ENCODE peak calls at places on chromosomes 2 and 18, in nine cellular contexts. One of them, this sample, is unnamed.

GRCh38 chr2:24883946-24884345 is 36.1 kb downstream of the ADCY3 start:
- DNase-seq in caudate nucleus: no peak
- DNase-seq in T-helper 2 cell: no peak
- DNase-seq in NCI-H510A treated with DMSO at 0.1 percent for 48 hours: no peak
- DNase-seq in COR-L47: no peak
- DNase-seq in iris pigment epithelial cell: peak; percentile 38
- DNase-seq in activated CD4-positive, alpha-beta T cell treated with anti-CD3 and anti-CD28 coated beads, Interleukin-2, amount 50 U/mL, for 48 hours: no peak
- DNase-seq in NCI-H2081: no peak
- DNase-seq in activated effector memory CD4-positive, alpha-beta T cell treated with anti-CD3 and anti-CD28 coated beads, Interleukin-2, amount 50 U/mL, for 16 hours: no peak
- DNase-seq in this sample: no peak

GRCh38 chr2:226123307-226123706 is 676.3 kb downstream of the IRS1 start:
- DNase-seq in caudate nucleus: no peak
- DNase-seq in T-helper 2 cell: no peak
- DNase-seq in NCI-H510A treated with DMSO at 0.1 percent for 48 hours: no peak
- DNase-seq in COR-L47: no peak
- DNase-seq in iris pigment epithelial cell: no peak
- DNase-seq in activated CD4-positive, alpha-beta T cell treated with anti-CD3 and anti-CD28 coated beads, Interleukin-2, amount 50 U/mL, for 48 hours: no peak
- DNase-seq in NCI-H2081: no peak
- DNase-seq in activated effector memory CD4-positive, alpha-beta T cell treated with anti-CD3 and anti-CD28 coated beads, Interleukin-2, amount 50 U/mL, for 16 hours: no peak
- DNase-seq in this sample: peak; percentile 27

GRCh38 chr2:10254373-10255188 is 48.1 kb upstream of the HPCAL1 start:
- DNase-seq in caudate nucleus: no peak
- DNase-seq in T-helper 2 cell: peak; percentile 2
- DNase-seq in NCI-H510A treated with DMSO at 0.1 percent for 48 hours: peak; percentile 20
- DNase-seq in COR-L47: no peak
- DNase-seq in iris pigment epithelial cell: peak; percentile 15
- DNase-seq in activated CD4-positive, alpha-beta T cell treated with anti-CD3 and anti-CD28 coated beads, Interleukin-2, amount 50 U/mL, for 48 hours: no peak
- DNase-seq in NCI-H2081: no peak
- DNase-seq in activated effector memory CD4-positive, alpha-beta T cell treated with anti-CD3 and anti-CD28 coated beads, Interleukin-2, amount 50 U/mL, for 16 hours: peak; percentile 47
- DNase-seq in this sample: peak; percentile 28

GRCh38 chr2:207734264-207734635 is 22.8 kb downstream of the CCNYL1 start:
- DNase-seq in caudate nucleus: no peak
- DNase-seq in T-helper 2 cell: no peak
- DNase-seq in NCI-H510A treated with DMSO at 0.1 percent for 48 hours: no peak
- DNase-seq in COR-L47: peak; percentile 27
- DNase-seq in iris pigment epithelial cell: peak; percentile 69
- DNase-seq in activated CD4-positive, alpha-beta T cell treated with anti-CD3 and anti-CD28 coated beads, Interleukin-2, amount 50 U/mL, for 48 hours: no peak
- DNase-seq in NCI-H2081: peak; percentile 17
- DNase-seq in activated effector memory CD4-positive, alpha-beta T cell treated with anti-CD3 and anti-CD28 coated beads, Interleukin-2, amount 50 U/mL, for 16 hours: no peak
- DNase-seq in this sample: peak; percentile 46

GRCh38 chr2:157376041-157376440 is 50.4 kb upstream of the ERMN start:
- DNase-seq in caudate nucleus: no peak
- DNase-seq in T-helper 2 cell: no peak
- DNase-seq in NCI-H510A treated with DMSO at 0.1 percent for 48 hours: no peak
- DNase-seq in COR-L47: no peak
- DNase-seq in iris pigment epithelial cell: no peak
- DNase-seq in activated CD4-positive, alpha-beta T cell treated with anti-CD3 and anti-CD28 coated beads, Interleukin-2, amount 50 U/mL, for 48 hours: no peak
- DNase-seq in NCI-H2081: no peak
- DNase-seq in activated effector memory CD4-positive, alpha-beta T cell treated with anti-CD3 and anti-CD28 coated beads, Interleukin-2, amount 50 U/mL, for 16 hours: no peak
- DNase-seq in this sample: no peak

GRCh38 chr2:233658610-233659009 is 13.1 kb upstream of the UGT1A9 start:
- DNase-seq in caudate nucleus: no peak
- DNase-seq in T-helper 2 cell: no peak
- DNase-seq in NCI-H510A treated with DMSO at 0.1 percent for 48 hours: no peak
- DNase-seq in COR-L47: no peak
- DNase-seq in iris pigment epithelial cell: no peak
- DNase-seq in activated CD4-positive, alpha-beta T cell treated with anti-CD3 and anti-CD28 coated beads, Interleukin-2, amount 50 U/mL, for 48 hours: no peak
- DNase-seq in NCI-H2081: no peak
- DNase-seq in activated effector memory CD4-positive, alpha-beta T cell treated with anti-CD3 and anti-CD28 coated beads, Interleukin-2, amount 50 U/mL, for 16 hours: no peak
- DNase-seq in this sample: no peak

GRCh38 chr2:6139142-6139541 is 447.0 kb downstream of the SOX11 start:
- DNase-seq in caudate nucleus: no peak
- DNase-seq in T-helper 2 cell: no peak
- DNase-seq in NCI-H510A treated with DMSO at 0.1 percent for 48 hours: no peak
- DNase-seq in COR-L47: no peak
- DNase-seq in iris pigment epithelial cell: no peak
- DNase-seq in activated CD4-positive, alpha-beta T cell treated with anti-CD3 and anti-CD28 coated beads, Interleukin-2, amount 50 U/mL, for 48 hours: no peak
- DNase-seq in NCI-H2081: no peak
- DNase-seq in activated effector memory CD4-positive, alpha-beta T cell treated with anti-CD3 and anti-CD28 coated beads, Interleukin-2, amount 50 U/mL, for 16 hours: no peak
- DNase-seq in this sample: no peak

GRCh38 chr2:9346885-9347284 is 76.4 kb downstream of the ITGB1BP1 start:
- DNase-seq in caudate nucleus: no peak
- DNase-seq in T-helper 2 cell: no peak
- DNase-seq in NCI-H510A treated with DMSO at 0.1 percent for 48 hours: no peak
- DNase-seq in COR-L47: no peak
- DNase-seq in iris pigment epithelial cell: no peak
- DNase-seq in activated CD4-positive, alpha-beta T cell treated with anti-CD3 and anti-CD28 coated beads, Interleukin-2, amount 50 U/mL, for 48 hours: no peak
- DNase-seq in NCI-H2081: no peak
- DNase-seq in activated effector memory CD4-positive, alpha-beta T cell treated with anti-CD3 and anti-CD28 coated beads, Interleukin-2, amount 50 U/mL, for 16 hours: no peak
- DNase-seq in this sample: no peak

GRCh38 chr18:23822590-23823385 is 133.5 kb downstream of the LAMA3 start:
- DNase-seq in caudate nucleus: no peak
- DNase-seq in T-helper 2 cell: no peak
- DNase-seq in NCI-H510A treated with DMSO at 0.1 percent for 48 hours: no peak
- DNase-seq in COR-L47: peak; percentile 4
- DNase-seq in iris pigment epithelial cell: peak; percentile 24
- DNase-seq in activated CD4-positive, alpha-beta T cell treated with anti-CD3 and anti-CD28 coated beads, Interleukin-2, amount 50 U/mL, for 48 hours: no peak
- DNase-seq in NCI-H2081: no peak
- DNase-seq in activated effector memory CD4-positive, alpha-beta T cell treated with anti-CD3 and anti-CD28 coated beads, Interleukin-2, amount 50 U/mL, for 16 hours: no peak
- DNase-seq in this sample: peak; percentile 54

GRCh38 chr2:79757526-79757925 is 244.7 kb downstream of the CTNNA2 start:
- DNase-seq in caudate nucleus: no peak
- DNase-seq in T-helper 2 cell: no peak
- DNase-seq in NCI-H510A treated with DMSO at 0.1 percent for 48 hours: no peak
- DNase-seq in COR-L47: no peak
- DNase-seq in iris pigment epithelial cell: no peak
- DNase-seq in activated CD4-positive, alpha-beta T cell treated with anti-CD3 and anti-CD28 coated beads, Interleukin-2, amount 50 U/mL, for 48 hours: no peak
- DNase-seq in NCI-H2081: no peak
- DNase-seq in activated effector memory CD4-positive, alpha-beta T cell treated with anti-CD3 and anti-CD28 coated beads, Interleukin-2, amount 50 U/mL, for 16 hours: no peak
- DNase-seq in this sample: no peak

GRCh38 chr2:12719400-12720104 is 2.8 kb downstream of the TRIB2 start:
- DNase-seq in caudate nucleus: no peak
- DNase-seq in T-helper 2 cell: no peak
- DNase-seq in NCI-H510A treated with DMSO at 0.1 percent for 48 hours: peak; percentile 22
- DNase-seq in COR-L47: no peak
- DNase-seq in iris pigment epithelial cell: peak; percentile 85
- DNase-seq in activated CD4-positive, alpha-beta T cell treated with anti-CD3 and anti-CD28 coated beads, Interleukin-2, amount 50 U/mL, for 48 hours: no peak
- DNase-seq in NCI-H2081: no peak
- DNase-seq in activated effector memory CD4-positive, alpha-beta T cell treated with anti-CD3 and anti-CD28 coated beads, Interleukin-2, amount 50 U/mL, for 16 hours: no peak
- DNase-seq in this sample: peak; percentile 57

GRCh38 chr2:222470802-222471468 is 46.6 kb downstream of the SGPP2 start:
- DNase-seq in caudate nucleus: no peak
- DNase-seq in T-helper 2 cell: no peak
- DNase-seq in NCI-H510A treated with DMSO at 0.1 percent for 48 hours: no peak
- DNase-seq in COR-L47: no peak
- DNase-seq in iris pigment epithelial cell: no peak
- DNase-seq in activated CD4-positive, alpha-beta T cell treated with anti-CD3 and anti-CD28 coated beads, Interleukin-2, amount 50 U/mL, for 48 hours: no peak
- DNase-seq in NCI-H2081: no peak
- DNase-seq in activated effector memory CD4-positive, alpha-beta T cell treated with anti-CD3 and anti-CD28 coated beads, Interleukin-2, amount 50 U/mL, for 16 hours: no peak
- DNase-seq in this sample: no peak

GRCh38 chr2:194819367-194819766 is 837.7 kb upstream of the SLC39A10 start:
- DNase-seq in caudate nucleus: no peak
- DNase-seq in T-helper 2 cell: no peak
- DNase-seq in NCI-H510A treated with DMSO at 0.1 percent for 48 hours: peak; percentile 8
- DNase-seq in COR-L47: peak; percentile 3
- DNase-seq in iris pigment epithelial cell: no peak
- DNase-seq in activated CD4-positive, alpha-beta T cell treated with anti-CD3 and anti-CD28 coated beads, Interleukin-2, amount 50 U/mL, for 48 hours: no peak
- DNase-seq in NCI-H2081: peak; percentile 36
- DNase-seq in activated effector memory CD4-positive, alpha-beta T cell treated with anti-CD3 and anti-CD28 coated beads, Interleukin-2, amount 50 U/mL, for 16 hours: no peak
- DNase-seq in this sample: no peak

GRCh38 chr2:45782968-45783367 is 131.5 kb downstream of the PRKCE start:
- DNase-seq in caudate nucleus: no peak
- DNase-seq in T-helper 2 cell: no peak
- DNase-seq in NCI-H510A treated with DMSO at 0.1 percent for 48 hours: no peak
- DNase-seq in COR-L47: no peak
- DNase-seq in iris pigment epithelial cell: no peak
- DNase-seq in activated CD4-positive, alpha-beta T cell treated with anti-CD3 and anti-CD28 coated beads, Interleukin-2, amount 50 U/mL, for 48 hours: no peak
- DNase-seq in NCI-H2081: no peak
- DNase-seq in activated effector memory CD4-positive, alpha-beta T cell treated with anti-CD3 and anti-CD28 coated beads, Interleukin-2, amount 50 U/mL, for 16 hours: no peak
- DNase-seq in this sample: no peak

GRCh38 chr18:45920367-45920766 is 46.8 kb downstream of the EPG5 start:
- DNase-seq in caudate nucleus: no peak
- DNase-seq in T-helper 2 cell: no peak
- DNase-seq in NCI-H510A treated with DMSO at 0.1 percent for 48 hours: peak; percentile 14
- DNase-seq in COR-L47: peak; percentile 89
- DNase-seq in iris pigment epithelial cell: peak; percentile 73
- DNase-seq in activated CD4-positive, alpha-beta T cell treated with anti-CD3 and anti-CD28 coated beads, Interleukin-2, amount 50 U/mL, for 48 hours: no peak
- DNase-seq in NCI-H2081: peak; percentile 69
- DNase-seq in activated effector memory CD4-positive, alpha-beta T cell treated with anti-CD3 and anti-CD28 coated beads, Interleukin-2, amount 50 U/mL, for 16 hours: no peak
- DNase-seq in this sample: peak; percentile 64

GRCh38 chr2:1910562-1911256 is 166.4 kb upstream of the PXDN start:
- DNase-seq in caudate nucleus: no peak
- DNase-seq in T-helper 2 cell: no peak
- DNase-seq in NCI-H510A treated with DMSO at 0.1 percent for 48 hours: peak; percentile 31
- DNase-seq in COR-L47: peak; percentile 13
- DNase-seq in iris pigment epithelial cell: no peak
- DNase-seq in activated CD4-positive, alpha-beta T cell treated with anti-CD3 and anti-CD28 coated beads, Interleukin-2, amount 50 U/mL, for 48 hours: no peak
- DNase-seq in NCI-H2081: no peak
- DNase-seq in activated effector memory CD4-positive, alpha-beta T cell treated with anti-CD3 and anti-CD28 coated beads, Interleukin-2, amount 50 U/mL, for 16 hours: no peak
- DNase-seq in this sample: peak; percentile 64

GRCh38 chr2:29920130-29920577 is 1.2 kb downstream of the ALK start:
- DNase-seq in caudate nucleus: no peak
- DNase-seq in T-helper 2 cell: peak; percentile 8
- DNase-seq in NCI-H510A treated with DMSO at 0.1 percent for 48 hours: no peak
- DNase-seq in COR-L47: no peak
- DNase-seq in iris pigment epithelial cell: peak; percentile 23
- DNase-seq in activated CD4-positive, alpha-beta T cell treated with anti-CD3 and anti-CD28 coated beads, Interleukin-2, amount 50 U/mL, for 48 hours: peak; percentile 53
- DNase-seq in NCI-H2081: no peak
- DNase-seq in activated effector memory CD4-positive, alpha-beta T cell treated with anti-CD3 and anti-CD28 coated beads, Interleukin-2, amount 50 U/mL, for 16 hours: peak; percentile 73
- DNase-seq in this sample: peak; percentile 46

GRCh38 chr18:41326311-41326710 is 628.7 kb upstream of the PIK3C3 start:
- DNase-seq in caudate nucleus: no peak
- DNase-seq in T-helper 2 cell: no peak
- DNase-seq in NCI-H510A treated with DMSO at 0.1 percent for 48 hours: no peak
- DNase-seq in COR-L47: no peak
- DNase-seq in iris pigment epithelial cell: peak; percentile 69
- DNase-seq in activated CD4-positive, alpha-beta T cell treated with anti-CD3 and anti-CD28 coated beads, Interleukin-2, amount 50 U/mL, for 48 hours: no peak
- DNase-seq in NCI-H2081: no peak
- DNase-seq in activated effector memory CD4-positive, alpha-beta T cell treated with anti-CD3 and anti-CD28 coated beads, Interleukin-2, amount 50 U/mL, for 16 hours: no peak
- DNase-seq in this sample: peak; percentile 93

GRCh38 chr18:44680271-44681038 is at the start of gene SETBP1:
- DNase-seq in caudate nucleus: peak; percentile 36
- DNase-seq in T-helper 2 cell: no peak
- DNase-seq in NCI-H510A treated with DMSO at 0.1 percent for 48 hours: no peak
- DNase-seq in COR-L47: peak; percentile 96
- DNase-seq in iris pigment epithelial cell: peak; percentile 12
- DNase-seq in activated CD4-positive, alpha-beta T cell treated with anti-CD3 and anti-CD28 coated beads, Interleukin-2, amount 50 U/mL, for 48 hours: peak; percentile 47
- DNase-seq in NCI-H2081: peak; percentile 78
- DNase-seq in activated effector memory CD4-positive, alpha-beta T cell treated with anti-CD3 and anti-CD28 coated beads, Interleukin-2, amount 50 U/mL, for 16 hours: peak; percentile 71
- DNase-seq in this sample: peak; percentile 68

GRCh38 chr2:65453916-65454315 is 21.5 kb upstream of the SPRED2 start:
- DNase-seq in caudate nucleus: no peak
- DNase-seq in T-helper 2 cell: no peak
- DNase-seq in NCI-H510A treated with DMSO at 0.1 percent for 48 hours: no peak
- DNase-seq in COR-L47: no peak
- DNase-seq in iris pigment epithelial cell: peak; percentile 31
- DNase-seq in activated CD4-positive, alpha-beta T cell treated with anti-CD3 and anti-CD28 coated beads, Interleukin-2, amount 50 U/mL, for 48 hours: no peak
- DNase-seq in NCI-H2081: no peak
- DNase-seq in activated effector memory CD4-positive, alpha-beta T cell treated with anti-CD3 and anti-CD28 coated beads, Interleukin-2, amount 50 U/mL, for 16 hours: no peak
- DNase-seq in this sample: no peak

GRCh38 chr2:177906041-177906718 is 166.4 kb downstream of the PDE11A start:
- DNase-seq in caudate nucleus: peak; percentile 1
- DNase-seq in T-helper 2 cell: no peak
- DNase-seq in NCI-H510A treated with DMSO at 0.1 percent for 48 hours: peak; percentile 98
- DNase-seq in COR-L47: peak; percentile 30
- DNase-seq in iris pigment epithelial cell: peak; percentile 45
- DNase-seq in activated CD4-positive, alpha-beta T cell treated with anti-CD3 and anti-CD28 coated beads, Interleukin-2, amount 50 U/mL, for 48 hours: peak; percentile 78
- DNase-seq in NCI-H2081: peak; percentile 79
- DNase-seq in activated effector memory CD4-positive, alpha-beta T cell treated with anti-CD3 and anti-CD28 coated beads, Interleukin-2, amount 50 U/mL, for 16 hours: peak; percentile 83
- DNase-seq in this sample: peak; percentile 51

GRCh38 chr18:79509536-79509930 is 113.8 kb downstream of the NFATC1 start:
- DNase-seq in caudate nucleus: no peak
- DNase-seq in T-helper 2 cell: no peak
- DNase-seq in NCI-H510A treated with DMSO at 0.1 percent for 48 hours: no peak
- DNase-seq in COR-L47: no peak
- DNase-seq in iris pigment epithelial cell: no peak
- DNase-seq in activated CD4-positive, alpha-beta T cell treated with anti-CD3 and anti-CD28 coated beads, Interleukin-2, amount 50 U/mL, for 48 hours: no peak
- DNase-seq in NCI-H2081: no peak
- DNase-seq in activated effector memory CD4-positive, alpha-beta T cell treated with anti-CD3 and anti-CD28 coated beads, Interleukin-2, amount 50 U/mL, for 16 hours: peak; percentile 61
- DNase-seq in this sample: no peak

GRCh38 chr2:179031731-179032408 is 18.1 kb downstream of the CCDC141 start:
- DNase-seq in caudate nucleus: no peak
- DNase-seq in T-helper 2 cell: no peak
- DNase-seq in NCI-H510A treated with DMSO at 0.1 percent for 48 hours: no peak
- DNase-seq in COR-L47: no peak
- DNase-seq in iris pigment epithelial cell: peak; percentile 77
- DNase-seq in activated CD4-positive, alpha-beta T cell treated with anti-CD3 and anti-CD28 coated beads, Interleukin-2, amount 50 U/mL, for 48 hours: peak; percentile 34
- DNase-seq in NCI-H2081: no peak
- DNase-seq in activated effector memory CD4-positive, alpha-beta T cell treated with anti-CD3 and anti-CD28 coated beads, Interleukin-2, amount 50 U/mL, for 16 hours: peak; percentile 62
- DNase-seq in this sample: peak; percentile 48